ENCODE peak calls at places on chromosome 21, in nine cellular contexts. S is fibroblast of pulmonary artery, O is GM13976, K is K562, P is neural progenitor cell, L is lower lobe of right lung, F is glutamatergic neuron, M is GM23338, A is GM20000. V is an unnamed sample.

GRCh38 chr21:27213328-27213727 is 246.4 kb upstream of the ADAMTS5 start:
- DNase-seq in S (peak), O (no peak), K (no peak), P (peak), L (no peak), F (no peak), M (peak), A (no peak), V (no peak)

GRCh38 chr21:33403128-33403785 is at the start of gene IFNGR2:
- DNase-seq in S (peak), O (peak), K (peak), P (peak), L (peak), F (peak), M (peak), A (peak), V (peak)

GRCh38 chr21:26169611-26170470 is 729 bp downstream of the APP start:
- DNase-seq in S (peak), O (peak), K (no peak), P (peak), L (peak), F (peak), M (peak), A (peak), V (no peak)

GRCh38 chr21:30444204-30444603 is 4.1 kb downstream of the KRTAP15-1 start:
- DNase-seq in S (no peak), O (no peak), K (no peak), P (peak), L (no peak), F (no peak), M (peak), A (no peak), V (no peak)

GRCh38 chr21:45997205-45997494 is 15.6 kb downstream of the COL6A1 start:
- DNase-seq in S (no peak), O (no peak), K (no peak), P (no peak), L (peak), F (peak), M (no peak), A (no peak), V (no peak)

GRCh38 chr21:26743524-26743923 is 101.7 kb downstream of the ADAMTS1 start:
- DNase-seq in S (no peak), O (no peak), K (no peak), P (no peak), L (no peak), F (no peak), M (no peak), A (no peak), V (no peak)

GRCh38 chr21:45192332-45192731 is 95.4 kb downstream of the POFUT2 start:
- DNase-seq in S (no peak), O (no peak), K (no peak), P (peak), L (no peak), F (no peak), M (peak), A (no peak), V (no peak)

GRCh38 chr21:18840239-18840638 is 436.7 kb upstream of the TMPRSS15 start:
- DNase-seq in S (peak), O (no peak), K (no peak), P (peak), L (no peak), F (no peak), M (peak), A (no peak), V (no peak)

GRCh38 chr21:17901458-17902092 is 82.4 kb upstream of the C21orf91 start:
- DNase-seq in S (no peak), O (no peak), K (no peak), P (no peak), L (no peak), F (no peak), M (no peak), A (no peak), V (no peak)

GRCh38 chr21:45413922-45414321 is 9.0 kb downstream of the COL18A1 start:
- DNase-seq in S (no peak), O (no peak), K (no peak), P (no peak), L (peak), F (peak), M (no peak), A (no peak), V (no peak)

GRCh38 chr21:44323591-44323990 is 15.6 kb downstream of the CFAP410 start:
- DNase-seq in S (no peak), O (no peak), K (no peak), P (no peak), L (no peak), F (no peak), M (no peak), A (no peak), V (no peak)

GRCh38 chr21:45220106-45220505 is 67.6 kb downstream of the POFUT2 start:
- DNase-seq in S (peak), O (no peak), K (no peak), P (no peak), L (no peak), F (no peak), M (no peak), A (no peak), V (no peak)

GRCh38 chr21:37061926-37062591 is 10.8 kb downstream of the PIGP start:
- DNase-seq in S (peak), O (no peak), K (no peak), P (no peak), L (no peak), F (no peak), M (no peak), A (no peak), V (no peak)

GRCh38 chr21:37530901-37531351 is 164.4 kb downstream of the DYRK1A start:
- DNase-seq in S (no peak), O (no peak), K (no peak), P (peak), L (no peak), F (no peak), M (no peak), A (no peak), V (peak)

GRCh38 chr21:31243611-31244010 is 100.5 kb downstream of the TIAM1 start:
- DNase-seq in S (no peak), O (no peak), K (no peak), P (no peak), L (no peak), F (no peak), M (no peak), A (no peak), V (no peak)

GRCh38 chr21:45328198-45329087 is 40.7 kb upstream of the POFUT2 start:
- DNase-seq in S (no peak), O (no peak), K (no peak), P (no peak), L (peak), F (no peak), M (no peak), A (no peak), V (no peak)

DNA sequence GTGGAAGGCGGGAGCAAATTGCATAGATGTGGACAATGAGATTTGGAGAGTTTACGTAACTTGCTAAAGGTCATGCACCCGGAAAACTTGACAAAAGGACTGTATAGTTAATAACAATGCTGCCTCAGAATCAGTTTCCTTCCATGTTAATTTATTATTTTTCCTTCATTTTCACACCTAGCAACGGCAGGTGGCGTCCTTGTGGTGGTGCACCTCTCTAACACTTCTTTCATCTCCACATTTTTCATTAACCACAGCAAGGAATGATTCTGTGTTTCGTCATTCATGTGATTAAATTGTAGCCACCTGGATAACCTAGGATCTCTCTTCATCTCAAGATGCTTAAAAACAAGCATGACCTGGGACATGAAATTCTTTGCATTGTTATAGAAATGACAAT is 2133.0 kb downstream of the NCAM2 start:
- DNase-seq in S (no peak), O (no peak), K (no peak), P (peak), L (no peak), F (no peak), M (peak), A (no peak), V (no peak)
- TF ChIP-seq CTCF in S (no peak), O (no peak), K (no peak), P (peak), L (no peak), F (no peak), M (peak), A (no peak), V (peak)

GRCh38 chr21:15297829-15298228 is 233.0 kb upstream of the NRIP1 start:
- DNase-seq in S (no peak), O (no peak), K (no peak), P (no peak), L (no peak), F (no peak), M (no peak), A (no peak), V (no peak)
- TF ChIP-seq CTCF in S (no peak), O (no peak), K (no peak), P (no peak), L (no peak), F (no peak), M (no peak), A (no peak), V (no peak)

GRCh38 chr21:39204134-39204533 is 20.9 kb upstream of the PSMG1 start:
- DNase-seq in S (no peak), O (no peak), K (no peak), P (no peak), L (no peak), F (no peak), M (no peak), A (no peak), V (no peak)
- TF ChIP-seq CTCF in S (peak), O (no peak), K (no peak), P (peak), L (no peak), F (peak), M (no peak), A (no peak), V (no peak)

GRCh38 chr21:36040389-36040788 is 19.9 kb downstream of the SETD4 start:
- DNase-seq in S (no peak), O (no peak), K (no peak), P (no peak), L (no peak), F (no peak), M (no peak), A (no peak), V (no peak)

GRCh38 chr21:36044056-36044455 is 16.3 kb downstream of the SETD4 start:
- DNase-seq in S (no peak), O (no peak), K (no peak), P (no peak), L (no peak), F (no peak), M (no peak), A (no peak), V (no peak)

GRCh38 chr21:36038701-36039497 is 21.4 kb downstream of the SETD4 start:
- DNase-seq in S (no peak), O (no peak), K (no peak), P (no peak), L (no peak), F (no peak), M (no peak), A (no peak), V (no peak)

GRCh38 chr21:36041910-36042309 is 18.4 kb downstream of the SETD4 start:
- DNase-seq in S (no peak), O (no peak), K (no peak), P (no peak), L (no peak), F (no peak), M (no peak), A (no peak), V (no peak)

DNA sequence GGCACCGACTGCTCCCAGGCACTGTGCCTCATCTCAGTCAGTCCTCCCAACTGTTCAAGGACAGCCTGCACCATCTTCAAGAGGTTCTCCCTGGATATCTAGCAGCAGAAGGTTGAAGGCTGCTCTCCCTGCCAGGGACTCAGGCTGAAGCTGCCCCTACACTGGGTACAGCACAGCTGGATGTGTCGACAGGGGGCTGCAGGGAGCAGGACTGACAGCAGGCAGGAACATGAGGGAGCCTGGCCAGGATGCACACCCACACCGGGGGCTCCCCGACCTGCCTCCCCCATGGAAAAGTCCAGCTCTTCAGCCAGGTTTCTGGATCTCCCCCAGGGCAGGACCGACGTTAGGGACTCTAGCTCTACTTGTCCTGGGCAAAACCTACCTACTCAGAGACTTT is 20.5 kb downstream of the SETD4 start:
- DNase-seq in S (no peak), O (no peak), K (no peak), P (no peak), L (no peak), F (no peak), M (no peak), A (no peak), V (no peak)
- TF ChIP-seq CTCF in S (no peak), O (no peak), K (no peak), P (no peak), L (no peak), F (no peak), M (no peak), A (no peak), V (no peak)

GRCh38 chr21:42496120-42496838 is at the start of gene RSPH1:
- DNase-seq in S (peak), O (peak), K (peak), P (peak), L (peak), F (peak), M (peak), A (peak), V (peak)
- TF ChIP-seq CTCF in S (no peak), O (no peak), K (peak), P (no peak), L (no peak), F (no peak), M (peak), A (no peak), V (peak)

GRCh38 chr21:40465382-40465781 is 381.6 kb downstream of the DSCAM start:
- DNase-seq in S (no peak), O (no peak), K (no peak), P (no peak), L (no peak), F (no peak), M (no peak), A (no peak), V (no peak)

GRCh38 chr21:40472026-40472425 is 374.9 kb downstream of the DSCAM start:
- DNase-seq in S (no peak), O (no peak), K (no peak), P (no peak), L (no peak), F (no peak), M (no peak), A (no peak), V (no peak)

GRCh38 chr21:40471103-40471502 is 375.9 kb downstream of the DSCAM start:
- DNase-seq in S (no peak), O (no peak), K (no peak), P (no peak), L (no peak), F (no peak), M (no peak), A (no peak), V (no peak)

GRCh38 chr21:40466893-40467483 is 380.0 kb downstream of the DSCAM start:
- DNase-seq in S (peak), O (no peak), K (no peak), P (peak), L (no peak), F (no peak), M (peak), A (no peak), V (no peak)
- TF ChIP-seq CTCF in S (no peak), O (no peak), K (no peak), P (peak), L (peak), F (peak), M (no peak), A (no peak), V (no peak)

DNA sequence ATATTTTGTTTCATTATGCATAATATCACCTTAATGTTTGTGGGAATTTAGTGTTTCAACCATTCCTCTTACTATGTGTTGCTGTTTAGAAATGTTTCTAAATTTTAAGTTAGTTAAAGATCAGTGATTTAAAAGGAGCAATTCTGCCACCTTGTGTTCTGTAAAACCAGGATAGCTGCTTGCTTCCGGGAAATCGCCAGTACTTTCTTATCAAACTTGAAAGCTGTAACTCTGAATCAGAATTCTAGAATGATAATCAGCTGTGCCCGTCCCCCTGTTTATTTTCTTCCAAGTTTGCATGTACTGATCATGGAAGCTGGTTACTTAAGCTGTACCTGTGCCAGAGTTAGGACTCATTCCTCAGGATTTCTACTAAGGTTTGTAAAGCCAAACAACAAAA is 656.4 kb downstream of the LTN1 start:
- DNase-seq in S (peak), O (no peak), K (no peak), P (peak), L (no peak), F (no peak), M (peak), A (no peak), V (no peak)
- TF ChIP-seq CTCF in S (peak), O (no peak), K (no peak), P (peak), L (peak), F (no peak), M (peak), A (no peak), V (no peak)

DNA sequence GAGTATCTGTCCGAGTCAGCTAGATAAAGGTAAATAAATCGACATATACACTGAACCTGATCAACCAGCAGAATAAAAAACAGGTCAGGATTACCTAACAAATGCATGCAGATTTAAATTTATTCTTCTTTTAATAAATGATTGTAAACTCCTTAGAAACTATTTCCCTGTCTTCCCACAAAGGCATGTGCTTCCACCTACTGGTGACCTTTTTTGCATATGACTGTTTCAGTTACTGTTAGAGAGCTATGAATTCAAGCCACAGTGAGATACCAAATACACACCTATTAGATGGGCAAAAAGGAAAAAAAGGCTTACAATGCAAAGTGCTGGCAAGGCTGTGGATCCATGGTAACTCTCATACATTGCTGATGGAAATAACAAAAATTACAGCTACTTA is 957.4 kb upstream of the NCAM2 start:
- DNase-seq in S (no peak), O (no peak), K (no peak), P (no peak), L (no peak), F (no peak), M (peak), A (no peak), V (no peak)
- TF ChIP-seq CTCF in S (no peak), O (no peak), K (no peak), P (peak), L (peak), F (peak), M (peak), A (no peak), V (peak)